ENCODE peak calls at places on chromosomes 2 and 18, in ten cellular contexts. G is transverse colon, V is HCT116, B is K562, D is Panc1, I is GM23338, X is breast epithelium, H is suprapubic skin, Y is sigmoid colon, R is stomach. P is an unnamed sample.
A peak's percentile ranks its signal among the peaks of the same experiment; 100 is the strongest.

GRCh38 chr2:144553379-144553778 is 33.5 kb upstream of the ZEB2 start:
- DNase-seq in G (no peak), V (no peak), B (no peak), D (no peak), I (no peak), X (no peak), H (no peak), Y (no peak), R (no peak), P (no peak)

GRCh38 chr2:176514276-176514675 is 245.0 kb downstream of the MTX2 start:
- DNase-seq in G (no peak), V (no peak), B (no peak), D (no peak), I (no peak), X (no peak), H (no peak), Y (no peak), R (no peak), P (no peak)

GRCh38 chr2:178328037-178328436 is 122.9 kb downstream of the PRKRA start:
- DNase-seq in G (no peak), V (no peak), B (no peak), D (no peak), I (no peak), X (no peak), H (no peak), Y (no peak), R (no peak), P (no peak)

GRCh38 chr2:222860740-222861410 is at the start of gene ACSL3:
- DNase-seq in G (peak; percentile 97), V (peak; percentile 78), B (peak; percentile 89), D (no peak), I (peak; percentile 97), X (peak; percentile 95), H (peak; percentile 98), Y (peak; percentile 98), R (peak; percentile 98), P (peak; percentile 94)

GRCh38 chr2:38076250-38076709 is 329 bp upstream of the CYP1B1 start:
- DNase-seq in G (peak; percentile 64), V (peak; percentile 61), B (no peak), D (no peak), I (peak; percentile 95), X (peak; percentile 61), H (peak; percentile 86), Y (peak; percentile 90), R (peak; percentile 54), P (no peak)

GRCh38 chr2:58484201-58484600 is 243.1 kb upstream of the FANCL start:
- DNase-seq in G (no peak), V (no peak), B (no peak), D (no peak), I (no peak), X (no peak), H (no peak), Y (no peak), R (no peak), P (no peak)

GRCh38 chr2:204972606-204973336 is 427.5 kb downstream of the PARD3B start:
- DNase-seq in G (no peak), V (no peak), B (no peak), D (no peak), I (no peak), X (no peak), H (no peak), Y (no peak), R (no peak), P (no peak)

GRCh38 chr2:51846796-51847195 is 814.9 kb upstream of the NRXN1 start:
- DNase-seq in G (no peak), V (no peak), B (no peak), D (no peak), I (no peak), X (no peak), H (no peak), Y (no peak), R (no peak), P (no peak)

GRCh38 chr2:162840598-162841246 is 2.2 kb upstream of the KCNH7 start:
- DNase-seq in G (peak; percentile 14), V (peak; percentile 18), B (peak; percentile 17), D (no peak), I (peak; percentile 94), X (peak; percentile 51), H (no peak), Y (no peak), R (peak; percentile 45), P (no peak)

GRCh38 chr2:6917071-6917760 is at the start of gene RNF144A:
- DNase-seq in G (peak; percentile 66), V (no peak), B (peak; percentile 93), D (no peak), I (peak; percentile 67), X (no peak), H (no peak), Y (peak; percentile 72), R (peak; percentile 64), P (no peak)

GRCh38 chr2:147378403-147378802 is 466.4 kb upstream of the ACVR2A start:
- DNase-seq in G (no peak), V (no peak), B (no peak), D (no peak), I (no peak), X (no peak), H (no peak), Y (no peak), R (no peak), P (no peak)

GRCh38 chr2:20634430-20635095 is 16.3 kb downstream of the HS1BP3 start:
- DNase-seq in G (no peak), V (no peak), B (no peak), D (no peak), I (no peak), X (peak; percentile 71), H (no peak), Y (peak; percentile 86), R (no peak), P (no peak)

GRCh38 chr2:75810931-75811330 is 100.2 kb upstream of the GCFC2 start:
- DNase-seq in G (no peak), V (no peak), B (no peak), D (no peak), I (no peak), X (no peak), H (no peak), Y (no peak), R (no peak), P (no peak)

GRCh38 chr2:10374362-10374943 is 71.7 kb downstream of the HPCAL1 start:
- DNase-seq in G (no peak), V (no peak), B (no peak), D (no peak), I (peak; percentile 32), X (no peak), H (no peak), Y (no peak), R (no peak), P (no peak)

GRCh38 chr2:84288335-84288734 is 170.7 kb downstream of the SUCLG1 start:
- DNase-seq in G (no peak), V (no peak), B (no peak), D (no peak), I (peak; percentile 49), X (no peak), H (no peak), Y (no peak), R (no peak), P (no peak)

DNA sequence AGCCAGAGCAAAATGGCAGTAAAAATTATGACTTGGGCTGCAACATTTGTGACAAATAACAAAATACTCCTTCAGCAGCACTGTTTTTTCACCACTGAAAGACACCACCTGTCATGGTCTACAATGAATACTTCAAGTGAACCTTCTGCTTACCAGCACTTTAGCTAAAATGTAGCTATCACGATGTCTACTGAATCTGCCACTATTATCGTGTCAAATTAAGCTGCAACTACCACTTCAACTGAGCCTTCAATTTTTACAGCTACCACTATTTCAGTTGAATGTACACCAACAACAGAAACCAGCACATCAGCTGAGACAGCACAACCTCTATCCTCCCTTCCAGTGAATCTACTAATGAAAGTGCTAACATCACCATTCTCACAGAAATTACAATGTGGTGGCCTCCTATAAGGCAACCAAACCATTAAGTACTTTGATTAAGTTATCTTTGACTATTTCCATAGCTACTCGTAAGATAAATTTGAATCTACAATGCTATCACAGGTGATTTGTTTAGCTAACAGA is 10.8 kb upstream of the DYNAP start:
- DNase-seq in G (no peak), V (no peak), B (no peak), D (no peak), I (no peak), X (no peak), H (no peak), Y (no peak), R (no peak), P (no peak)
- H3K4me1 ChIP-seq in G (no peaks in the 10 kb centered on the region), V (no peaks in the 10 kb centered on the region), B (no peaks in the 10 kb centered on the region), D (no peaks in the 10 kb centered on the region), I (no peaks in the 10 kb centered on the region), X (no peaks in the 10 kb centered on the region), H (no peaks in the 10 kb centered on the region), Y (no peaks in the 10 kb centered on the region), R (no peaks in the 10 kb centered on the region), P (no peaks in the 10 kb centered on the region)

GRCh38 chr2:120539937-120540718 is 194.2 kb downstream of the INHBB start:
- DNase-seq in G (peak; percentile 21), V (no peak), B (no peak), D (no peak), I (peak; percentile 36), X (no peak), H (peak; percentile 92), Y (peak; percentile 77), R (no peak), P (no peak)
- TF ChIP-seq POLR2AphosphoS5 in G (peak; percentile 11), V (no peak), B (no peak), D (no peak), I (no peak), X (peak; percentile 78), H (peak; percentile 51), Y (no peak), R (no peak), P (peak; percentile 51)

GRCh38 chr2:216059233-216059834 is 22.3 kb downstream of the PECR start:
- DNase-seq in G (no peak), V (no peak), B (peak; percentile 18), D (no peak), I (no peak), X (no peak), H (no peak), Y (no peak), R (no peak), P (no peak)
- H3K4me1 ChIP-seq in G (peaks cover 24% of the 10 kb centered on the region), V (peaks cover 18% of the 10 kb centered on the region), B (no peaks in the 10 kb centered on the region), D (no peaks in the 10 kb centered on the region), I (peaks cover 3% of the 10 kb centered on the region), X (no peaks in the 10 kb centered on the region), H (peaks cover 10% of the 10 kb centered on the region), Y (no peaks in the 10 kb centered on the region), R (peaks cover 7% of the 10 kb centered on the region), P (no peaks in the 10 kb centered on the region)

DNA sequence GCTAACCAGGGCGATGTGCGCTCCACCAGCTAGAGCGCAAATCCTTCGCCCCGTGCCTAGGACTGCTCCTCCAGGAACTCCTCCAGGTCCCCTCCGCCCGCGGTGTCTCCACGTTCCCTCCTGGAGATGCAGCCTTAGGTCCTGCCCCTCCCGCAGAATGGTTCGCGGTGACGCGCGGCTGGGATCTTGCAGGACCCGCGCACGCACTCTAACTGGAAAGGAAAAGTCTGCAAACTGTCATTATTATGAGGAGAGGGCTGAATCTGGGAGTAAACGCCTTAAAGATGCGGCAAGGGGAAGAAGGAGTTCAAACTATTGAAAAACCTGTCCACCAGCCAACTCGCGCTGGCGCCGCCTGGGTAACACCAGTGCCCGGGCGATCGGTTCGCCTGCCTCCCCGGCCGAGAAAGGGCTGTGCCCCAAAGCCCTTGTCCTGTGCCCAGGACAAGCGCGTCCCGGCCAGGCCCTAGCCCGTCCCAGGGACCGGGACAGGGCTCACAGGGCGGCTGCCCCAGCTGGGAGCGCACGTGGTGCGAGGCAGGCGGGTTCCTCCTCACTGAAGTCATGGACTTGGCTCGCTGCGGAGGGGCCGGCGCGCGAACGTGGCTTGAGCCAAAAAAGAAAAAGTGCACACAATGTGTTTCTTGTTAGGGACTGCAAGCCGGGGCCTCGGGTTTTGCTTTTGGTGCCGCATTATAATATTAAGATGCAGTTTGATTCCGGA is 5.5 kb upstream of the ID2 start:
- DNase-seq in G (peak; percentile 79), V (no peak), B (no peak), D (no peak), I (peak; percentile 63), X (peak; percentile 86), H (peak; percentile 96), Y (peak; percentile 96), R (peak; percentile 78), P (peak; percentile 93)
- TF ChIP-seq POLR2AphosphoS5 in G (peak; percentile 76), V (no peak), B (no peak), D (no peak), I (no peak), X (peak; percentile 69), H (peak; percentile 68), Y (peak; percentile 66), R (peak; percentile 63), P (peak; percentile 90)

P was measured in vagina.